ENCODE peak calls at places on chromosomes 16 and 17, in eight cellular contexts. One of them, this sample, is unnamed.

GRCh38 chr17:27481327-27481726 is 25.1 kb downstream of the KSR1 start:
- DNase-seq in CD4-positive, alpha-beta T cell: peak
- DNase-seq in GM23338: no peak
- DNase-seq in fibroblast of lung: no peak
- DNase-seq in heart left ventricle: no peak
- DNase-seq in AG04450: no peak
- DNase-seq in HFFc6: no peak
- DNase-seq in sigmoid colon: no peak
- DNase-seq in this sample: peak

GRCh38 chr17:65583921-65584603 is 22.6 kb upstream of the AXIN2 start:
- DNase-seq in heart left ventricle: peak
- DNase-seq in CD4-positive, alpha-beta T cell: no peak
- DNase-seq in sigmoid colon: no peak
- DNase-seq in GM23338: no peak
- DNase-seq in fibroblast of lung: peak
- DNase-seq in AG04450: no peak
- DNase-seq in HFFc6: no peak
- DNase-seq in this sample: no peak

GRCh38 chr16:83206426-83206825 is 579.7 kb downstream of the CDH13 start:
- DNase-seq in AG04450: no peak
- DNase-seq in heart left ventricle: no peak
- DNase-seq in fibroblast of lung: peak
- DNase-seq in CD4-positive, alpha-beta T cell: no peak
- DNase-seq in GM23338: no peak
- DNase-seq in sigmoid colon: no peak
- DNase-seq in HFFc6: no peak
- DNase-seq in this sample: no peak

GRCh38 chr17:7184091-7184488 is 4.9 kb upstream of the ASGR1 start:
- DNase-seq in AG04450: no peak
- DNase-seq in CD4-positive, alpha-beta T cell: no peak
- DNase-seq in GM23338: no peak
- DNase-seq in HFFc6: no peak
- DNase-seq in sigmoid colon: no peak
- DNase-seq in fibroblast of lung: no peak
- DNase-seq in heart left ventricle: peak
- DNase-seq in this sample: no peak

GRCh38 chr17:39740357-39741111 is 2.8 kb downstream of the GRB7 start:
- DNase-seq in AG04450: no peak
- DNase-seq in HFFc6: peak
- DNase-seq in heart left ventricle: no peak
- DNase-seq in sigmoid colon: no peak
- DNase-seq in GM23338: peak
- DNase-seq in CD4-positive, alpha-beta T cell: no peak
- DNase-seq in fibroblast of lung: peak
- DNase-seq in this sample: no peak

GRCh38 chr16:57993897-57994296 is 6.6 kb downstream of the ZNF319 start:
- DNase-seq in sigmoid colon: no peak
- DNase-seq in CD4-positive, alpha-beta T cell: no peak
- DNase-seq in HFFc6: no peak
- DNase-seq in GM23338: no peak
- DNase-seq in AG04450: no peak
- DNase-seq in heart left ventricle: no peak
- DNase-seq in fibroblast of lung: no peak
- DNase-seq in this sample: no peak

GRCh38 chr17:75032896-75033294 is 13.9 kb downstream of the ATP5PD start:
- DNase-seq in fibroblast of lung: no peak
- DNase-seq in AG04450: no peak
- DNase-seq in CD4-positive, alpha-beta T cell: peak
- DNase-seq in HFFc6: no peak
- DNase-seq in GM23338: no peak
- DNase-seq in sigmoid colon: no peak
- DNase-seq in heart left ventricle: peak
- DNase-seq in this sample: no peak

GRCh38 chr17:18319604-18320256 is 4.6 kb downstream of the SMCR8 start:
- DNase-seq in AG04450: peak
- DNase-seq in heart left ventricle: peak
- DNase-seq in CD4-positive, alpha-beta T cell: no peak
- DNase-seq in sigmoid colon: peak
- DNase-seq in fibroblast of lung: peak
- DNase-seq in GM23338: peak
- DNase-seq in HFFc6: peak
- DNase-seq in this sample: no peak

GRCh38 chr17:2347805-2348685 is 10.7 kb downstream of the SGSM2 start:
- DNase-seq in fibroblast of lung: peak
- DNase-seq in CD4-positive, alpha-beta T cell: no peak
- DNase-seq in GM23338: peak
- DNase-seq in heart left ventricle: peak
- DNase-seq in HFFc6: peak
- DNase-seq in AG04450: peak
- DNase-seq in sigmoid colon: peak
- DNase-seq in this sample: no peak

GRCh38 chr17:71446635-71447034 is 674.2 kb upstream of the SOX9 start:
- DNase-seq in HFFc6: no peak
- DNase-seq in CD4-positive, alpha-beta T cell: no peak
- DNase-seq in GM23338: no peak
- DNase-seq in AG04450: no peak
- DNase-seq in sigmoid colon: no peak
- DNase-seq in fibroblast of lung: peak
- DNase-seq in heart left ventricle: no peak
- DNase-seq in this sample: no peak

GRCh38 chr16:70588565-70588964 is 57.8 kb upstream of the IL34 start:
- DNase-seq in heart left ventricle: no peak
- DNase-seq in HFFc6: no peak
- DNase-seq in GM23338: no peak
- DNase-seq in sigmoid colon: no peak
- DNase-seq in fibroblast of lung: peak
- DNase-seq in AG04450: no peak
- DNase-seq in CD4-positive, alpha-beta T cell: no peak
- DNase-seq in this sample: no peak

GRCh38 chr17:30812218-30813177 is 12.0 kb downstream of the CRLF3 start:
- DNase-seq in sigmoid colon: no peak
- DNase-seq in GM23338: no peak
- DNase-seq in heart left ventricle: no peak
- DNase-seq in fibroblast of lung: peak
- DNase-seq in HFFc6: peak
- DNase-seq in CD4-positive, alpha-beta T cell: no peak
- DNase-seq in AG04450: no peak
- DNase-seq in this sample: no peak

GRCh38 chr16:1997591-1998359 is 8.0 kb downstream of the SYNGR3 start:
- DNase-seq in CD4-positive, alpha-beta T cell: no peak
- DNase-seq in HFFc6: no peak
- DNase-seq in heart left ventricle: no peak
- DNase-seq in sigmoid colon: no peak
- DNase-seq in AG04450: no peak
- DNase-seq in GM23338: no peak
- DNase-seq in fibroblast of lung: no peak
- DNase-seq in this sample: no peak

GRCh38 chr17:21001111-21001812 is 41.5 kb downstream of the USP22 start:
- DNase-seq in sigmoid colon: no peak
- DNase-seq in HFFc6: no peak
- DNase-seq in fibroblast of lung: no peak
- DNase-seq in heart left ventricle: no peak
- DNase-seq in AG04450: no peak
- DNase-seq in CD4-positive, alpha-beta T cell: no peak
- DNase-seq in GM23338: no peak
- DNase-seq in this sample: no peak

GRCh38 chr17:5508855-5509254 is 22.5 kb downstream of the MIS12 start:
- DNase-seq in GM23338: peak
- DNase-seq in HFFc6: peak
- DNase-seq in AG04450: no peak
- DNase-seq in sigmoid colon: no peak
- DNase-seq in fibroblast of lung: peak
- DNase-seq in CD4-positive, alpha-beta T cell: no peak
- DNase-seq in heart left ventricle: no peak
- DNase-seq in this sample: no peak

GRCh38 chr17:73265646-73266640 is 4.3 kb upstream of the CPSF4L start:
- DNase-seq in CD4-positive, alpha-beta T cell: no peak
- DNase-seq in GM23338: no peak
- DNase-seq in AG04450: no peak
- DNase-seq in HFFc6: no peak
- DNase-seq in heart left ventricle: no peak
- DNase-seq in fibroblast of lung: no peak
- DNase-seq in sigmoid colon: no peak
- DNase-seq in this sample: no peak

GRCh38 chr17:42845918-42846593 is 1.7 kb downstream of the AOC2 start:
- DNase-seq in GM23338: no peak
- DNase-seq in sigmoid colon: no peak
- DNase-seq in heart left ventricle: no peak
- DNase-seq in fibroblast of lung: no peak
- DNase-seq in AG04450: no peak
- DNase-seq in HFFc6: no peak
- DNase-seq in CD4-positive, alpha-beta T cell: no peak
- DNase-seq in this sample: no peak

DNA sequence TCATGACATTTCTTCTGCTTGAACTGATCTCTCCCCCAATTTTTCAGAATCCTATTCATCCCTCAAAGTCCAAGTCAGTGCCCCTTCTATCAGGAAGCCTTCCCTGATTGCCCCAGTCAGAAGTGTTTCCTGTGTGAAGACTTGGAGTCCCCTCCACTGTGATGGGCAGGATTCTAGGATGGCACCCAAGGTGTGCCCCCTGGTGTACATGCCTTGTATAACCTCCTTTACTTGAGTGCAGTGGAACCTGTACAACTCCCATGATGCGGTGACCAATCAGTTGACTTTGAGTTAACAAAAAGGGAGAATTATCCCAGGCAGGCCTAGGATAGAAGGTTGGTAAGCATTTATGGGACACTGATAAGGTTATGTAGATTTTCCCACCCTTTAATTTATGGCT is 23.4 kb downstream of the MYH13 start:
- DNase-seq in sigmoid colon: no peak
- DNase-seq in heart left ventricle: no peak
- DNase-seq in HFFc6: no peak
- DNase-seq in CD4-positive, alpha-beta T cell: no peak
- DNase-seq in GM23338: peak
- DNase-seq in AG04450: no peak
- DNase-seq in fibroblast of lung: no peak
- DNase-seq in this sample: no peak
- TF ChIP-seq CTCF in sigmoid colon: no peak
- TF ChIP-seq CTCF in heart left ventricle: no peak
- TF ChIP-seq CTCF in HFFc6: peak
- TF ChIP-seq CTCF in CD4-positive, alpha-beta T cell: no peak
- TF ChIP-seq CTCF in GM23338: peak
- TF ChIP-seq CTCF in AG04450: no peak
- TF ChIP-seq CTCF in fibroblast of lung: no peak
- TF ChIP-seq CTCF in this sample: no peak

GRCh38 chr17:82551779-82552457 is 32.4 kb downstream of the FOXK2 start:
- DNase-seq in GM23338: peak
- DNase-seq in heart left ventricle: peak
- DNase-seq in CD4-positive, alpha-beta T cell: peak
- DNase-seq in AG04450: peak
- DNase-seq in sigmoid colon: peak
- DNase-seq in fibroblast of lung: peak
- DNase-seq in HFFc6: peak
- DNase-seq in this sample: peak
- TF ChIP-seq CTCF in GM23338: peak
- TF ChIP-seq CTCF in heart left ventricle: peak
- TF ChIP-seq CTCF in CD4-positive, alpha-beta T cell: peak
- TF ChIP-seq CTCF in AG04450: peak
- TF ChIP-seq CTCF in sigmoid colon: peak
- TF ChIP-seq CTCF in fibroblast of lung: peak
- TF ChIP-seq CTCF in HFFc6: peak
- TF ChIP-seq CTCF in this sample: peak

GRCh38 chr17:44199553-44200477 is at the start of gene ATXN7L3:
- DNase-seq in heart left ventricle: peak
- DNase-seq in HFFc6: peak
- DNase-seq in GM23338: peak
- DNase-seq in fibroblast of lung: peak
- DNase-seq in AG04450: peak
- DNase-seq in sigmoid colon: peak
- DNase-seq in CD4-positive, alpha-beta T cell: peak
- DNase-seq in this sample: peak

GRCh38 chr17:44200478-44201155 is 933 bp upstream of the ATXN7L3 start:
- DNase-seq in heart left ventricle: no peak
- DNase-seq in AG04450: no peak
- DNase-seq in sigmoid colon: no peak
- DNase-seq in CD4-positive, alpha-beta T cell: no peak
- DNase-seq in fibroblast of lung: no peak
- DNase-seq in HFFc6: no peak
- DNase-seq in GM23338: peak
- DNase-seq in this sample: no peak

GRCh38 chr17:44198721-44199552 is 747 bp downstream of the ATXN7L3 start:
- DNase-seq in CD4-positive, alpha-beta T cell: peak
- DNase-seq in GM23338: peak
- DNase-seq in HFFc6: peak
- DNase-seq in sigmoid colon: peak
- DNase-seq in fibroblast of lung: peak
- DNase-seq in AG04450: no peak
- DNase-seq in heart left ventricle: peak
- DNase-seq in this sample: peak

GRCh38 chr17:44197107-44197506 is 2.6 kb downstream of the ATXN7L3 start:
- DNase-seq in GM23338: no peak
- DNase-seq in sigmoid colon: no peak
- DNase-seq in HFFc6: no peak
- DNase-seq in heart left ventricle: no peak
- DNase-seq in AG04450: no peak
- DNase-seq in CD4-positive, alpha-beta T cell: no peak
- DNase-seq in fibroblast of lung: no peak
- DNase-seq in this sample: no peak

GRCh38 chr17:44197980-44198720 is 1.5 kb downstream of the ATXN7L3 start:
- DNase-seq in CD4-positive, alpha-beta T cell: peak
- DNase-seq in AG04450: no peak
- DNase-seq in sigmoid colon: no peak
- DNase-seq in GM23338: peak
- DNase-seq in HFFc6: peak
- DNase-seq in fibroblast of lung: peak
- DNase-seq in heart left ventricle: no peak
- DNase-seq in this sample: peak
- TF ChIP-seq CTCF in CD4-positive, alpha-beta T cell: no peak
- TF ChIP-seq CTCF in AG04450: peak
- TF ChIP-seq CTCF in sigmoid colon: no peak
- TF ChIP-seq CTCF in GM23338: peak
- TF ChIP-seq CTCF in HFFc6: peak
- TF ChIP-seq CTCF in fibroblast of lung: peak
- TF ChIP-seq CTCF in heart left ventricle: no peak
- TF ChIP-seq CTCF in this sample: peak

DNA sequence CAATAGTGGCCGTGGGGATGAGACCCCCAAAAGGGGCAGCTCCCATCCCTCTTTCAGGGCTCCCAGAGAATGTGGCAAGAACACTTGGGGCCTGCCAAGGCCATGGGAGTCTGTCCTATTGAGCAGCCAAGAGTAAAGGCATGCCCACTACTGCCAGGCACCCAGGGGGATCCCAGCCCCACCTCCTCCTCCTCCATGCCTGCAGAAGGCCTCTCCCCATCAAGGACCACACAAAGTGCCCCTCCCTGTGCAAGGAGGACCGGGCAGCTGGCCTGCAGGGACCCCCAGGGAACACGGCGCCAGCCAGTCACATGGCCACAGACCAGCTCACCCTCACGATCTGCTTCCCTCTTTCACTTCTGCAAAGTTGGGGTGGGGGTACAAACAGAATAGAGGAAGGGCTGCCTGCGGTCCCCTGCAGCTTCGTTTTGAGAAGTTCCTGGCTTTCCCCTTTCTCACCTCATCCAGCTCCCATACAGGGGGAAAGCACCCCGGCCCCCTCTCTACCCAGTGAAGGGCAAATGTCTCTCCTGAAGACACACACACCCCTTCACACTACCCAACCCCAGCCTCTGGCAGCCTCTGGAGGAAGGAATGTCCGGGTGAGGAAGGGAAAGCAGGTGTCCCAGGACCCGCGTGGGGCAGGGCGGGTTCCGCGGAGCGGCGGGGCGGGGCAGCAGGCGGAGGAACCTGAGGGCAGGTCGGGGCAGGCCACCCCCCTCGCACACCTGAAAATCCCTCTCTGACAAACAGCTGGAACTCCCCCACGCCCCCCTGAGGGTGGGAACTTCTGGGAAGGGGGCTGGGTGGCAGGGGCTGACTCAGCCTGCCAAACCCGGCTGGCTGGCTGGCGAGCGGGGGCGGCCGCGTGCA is 2.0 kb downstream of the PPP1R9B start:
- DNase-seq in sigmoid colon: no peak
- DNase-seq in heart left ventricle: peak
- DNase-seq in GM23338: peak
- DNase-seq in fibroblast of lung: peak
- DNase-seq in HFFc6: no peak
- DNase-seq in CD4-positive, alpha-beta T cell: peak
- DNase-seq in AG04450: no peak
- DNase-seq in this sample: peak
- TF ChIP-seq CTCF in sigmoid colon: no peak
- TF ChIP-seq CTCF in heart left ventricle: no peak
- TF ChIP-seq CTCF in GM23338: peak
- TF ChIP-seq CTCF in fibroblast of lung: peak
- TF ChIP-seq CTCF in HFFc6: peak
- TF ChIP-seq CTCF in CD4-positive, alpha-beta T cell: no peak
- TF ChIP-seq CTCF in AG04450: peak
- TF ChIP-seq CTCF in this sample: no peak

This sample was measured in GM10248.